ENCODE peak calls at places on chromosomes 12 and 14, in seven cellular contexts. One of them, this sample, is unnamed.

GRCh38 chr12:78181544-78182162 is 351.0 kb downstream of the NAV3 start:
- DNase-seq in lung: no peak
- DNase-seq in HuH-7.5: no peak
- DNase-seq in HepG2: peak
- DNase-seq in G401: peak
- DNase-seq in iPS-NIHi11: no peak
- DNase-seq in midbrain: no peak
- DNase-seq in this sample: no peak

GRCh38 chr14:104924421-104925213 is at the start of gene PLD4:
- DNase-seq in G401: no peak
- DNase-seq in iPS-NIHi11: no peak
- DNase-seq in lung: no peak
- DNase-seq in HepG2: no peak
- DNase-seq in midbrain: peak
- DNase-seq in HuH-7.5: no peak
- DNase-seq in this sample: no peak

GRCh38 chr14:96287856-96288255 is 31.8 kb downstream of the BDKRB1 start:
- DNase-seq in iPS-NIHi11: no peak
- DNase-seq in lung: no peak
- DNase-seq in G401: no peak
- DNase-seq in midbrain: no peak
- DNase-seq in HepG2: no peak
- DNase-seq in HuH-7.5: no peak
- DNase-seq in this sample: no peak

GRCh38 chr12:34399631-34400422 is 377.5 kb downstream of the ALG10 start:
- DNase-seq in HepG2: no peak
- DNase-seq in midbrain: no peak
- DNase-seq in G401: no peak
- DNase-seq in iPS-NIHi11: peak
- DNase-seq in HuH-7.5: no peak
- DNase-seq in lung: peak
- DNase-seq in this sample: peak

GRCh38 chr12:47824198-47824597 is 4.5 kb upstream of the HDAC7 start:
- DNase-seq in lung: no peak
- DNase-seq in HuH-7.5: no peak
- DNase-seq in iPS-NIHi11: no peak
- DNase-seq in midbrain: no peak
- DNase-seq in HepG2: no peak
- DNase-seq in G401: no peak
- DNase-seq in this sample: no peak

GRCh38 chr12:3437986-3438385 is 53.0 kb upstream of the PRMT8 start:
- DNase-seq in iPS-NIHi11: no peak
- DNase-seq in HuH-7.5: no peak
- DNase-seq in lung: no peak
- DNase-seq in midbrain: no peak
- DNase-seq in G401: no peak
- DNase-seq in HepG2: no peak
- DNase-seq in this sample: no peak

GRCh38 chr12:34210183-34210582 is 187.9 kb downstream of the ALG10 start:
- DNase-seq in HepG2: no peak
- DNase-seq in iPS-NIHi11: no peak
- DNase-seq in midbrain: no peak
- DNase-seq in lung: no peak
- DNase-seq in G401: no peak
- DNase-seq in HuH-7.5: no peak
- DNase-seq in this sample: no peak

GRCh38 chr12:168763-169525 is 45.0 kb downstream of the SLC6A12 start:
- DNase-seq in HuH-7.5: no peak
- DNase-seq in iPS-NIHi11: no peak
- DNase-seq in lung: no peak
- DNase-seq in G401: no peak
- DNase-seq in HepG2: no peak
- DNase-seq in midbrain: no peak
- DNase-seq in this sample: no peak

GRCh38 chr12:120381752-120382419 is 12.9 kb upstream of the MSI1 start:
- DNase-seq in HuH-7.5: no peak
- DNase-seq in midbrain: no peak
- DNase-seq in iPS-NIHi11: no peak
- DNase-seq in HepG2: peak
- DNase-seq in G401: no peak
- DNase-seq in lung: no peak
- DNase-seq in this sample: no peak

GRCh38 chr12:95774311-95775045 is 16.1 kb downstream of the NTN4 start:
- DNase-seq in HuH-7.5: no peak
- DNase-seq in lung: no peak
- DNase-seq in iPS-NIHi11: no peak
- DNase-seq in HepG2: no peak
- DNase-seq in G401: no peak
- DNase-seq in midbrain: no peak
- DNase-seq in this sample: no peak

GRCh38 chr12:116880213-116880816 is 926 bp downstream of the HRK start:
- DNase-seq in G401: no peak
- DNase-seq in HuH-7.5: no peak
- DNase-seq in HepG2: no peak
- DNase-seq in midbrain: no peak
- DNase-seq in iPS-NIHi11: no peak
- DNase-seq in lung: no peak
- DNase-seq in this sample: no peak

GRCh38 chr12:52243264-52243773 is 10.3 kb downstream of the KRT7 start:
- DNase-seq in HepG2: no peak
- DNase-seq in G401: no peak
- DNase-seq in lung: no peak
- DNase-seq in midbrain: no peak
- DNase-seq in HuH-7.5: no peak
- DNase-seq in iPS-NIHi11: no peak
- DNase-seq in this sample: no peak

GRCh38 chr12:4908694-4909396 is 860 bp upstream of the KCNA1 start:
- DNase-seq in iPS-NIHi11: peak
- DNase-seq in G401: peak
- DNase-seq in HuH-7.5: no peak
- DNase-seq in HepG2: no peak
- DNase-seq in lung: no peak
- DNase-seq in midbrain: no peak
- DNase-seq in this sample: no peak

GRCh38 chr14:20350280-20350679 is 6.8 kb downstream of the PARP2 start:
- DNase-seq in lung: no peak
- DNase-seq in midbrain: no peak
- DNase-seq in HuH-7.5: no peak
- DNase-seq in HepG2: no peak
- DNase-seq in iPS-NIHi11: no peak
- DNase-seq in G401: no peak
- DNase-seq in this sample: no peak

GRCh38 chr14:106442857-106443256 is 916.5 kb downstream of the TMEM121 start:
- DNase-seq in midbrain: no peak
- DNase-seq in iPS-NIHi11: no peak
- DNase-seq in HuH-7.5: no peak
- DNase-seq in G401: no peak
- DNase-seq in HepG2: no peak
- DNase-seq in lung: no peak
- DNase-seq in this sample: no peak

GRCh38 chr12:60168441-60168840 is 572.6 kb downstream of the SLC16A7 start:
- DNase-seq in lung: no peak
- DNase-seq in HepG2: peak
- DNase-seq in iPS-NIHi11: no peak
- DNase-seq in G401: no peak
- DNase-seq in HuH-7.5: peak
- DNase-seq in midbrain: no peak
- DNase-seq in this sample: no peak

GRCh38 chr14:51521764-51522163 is 129.9 kb upstream of the FRMD6 start:
- DNase-seq in midbrain: no peak
- DNase-seq in HuH-7.5: no peak
- DNase-seq in HepG2: no peak
- DNase-seq in lung: no peak
- DNase-seq in iPS-NIHi11: no peak
- DNase-seq in G401: no peak
- DNase-seq in this sample: no peak

GRCh38 chr12:132284071-132284492 is 45.3 kb downstream of the GALNT9 start:
- DNase-seq in HepG2: no peak
- DNase-seq in midbrain: no peak
- DNase-seq in G401: peak
- DNase-seq in HuH-7.5: no peak
- DNase-seq in iPS-NIHi11: no peak
- DNase-seq in lung: no peak
- DNase-seq in this sample: no peak

GRCh38 chr12:29149691-29150382 is 759 bp downstream of the FAR2 start:
- DNase-seq in lung: no peak
- DNase-seq in G401: peak
- DNase-seq in HuH-7.5: no peak
- DNase-seq in midbrain: no peak
- DNase-seq in iPS-NIHi11: peak
- DNase-seq in HepG2: no peak
- DNase-seq in this sample: no peak

GRCh38 chr12:115467531-115467930 is 783.6 kb upstream of the TBX3 start:
- DNase-seq in midbrain: no peak
- DNase-seq in HuH-7.5: no peak
- DNase-seq in G401: no peak
- DNase-seq in HepG2: no peak
- DNase-seq in lung: no peak
- DNase-seq in iPS-NIHi11: no peak
- DNase-seq in this sample: no peak

GRCh38 chr12:122793685-122794106 is 19.3 kb downstream of the CCDC62 start:
- DNase-seq in G401: peak
- DNase-seq in iPS-NIHi11: peak
- DNase-seq in midbrain: peak
- DNase-seq in HepG2: peak
- DNase-seq in lung: no peak
- DNase-seq in HuH-7.5: peak
- DNase-seq in this sample: no peak

GRCh38 chr12:77741974-77742517 is 88.6 kb upstream of the NAV3 start:
- DNase-seq in iPS-NIHi11: no peak
- DNase-seq in midbrain: no peak
- DNase-seq in HuH-7.5: no peak
- DNase-seq in lung: no peak
- DNase-seq in HepG2: peak
- DNase-seq in G401: no peak
- DNase-seq in this sample: no peak